ENCODE peak calls at places on chromosome 1, in eight cellular contexts. One of them, this sample, is unnamed.

GRCh38 chr1:27521336-27522147 is 31.6 kb upstream of the WASF2 start:
- ATAC-seq in Panc1: no peak
- ATAC-seq in HCT116: no peak
- ATAC-seq in HepG2: peak
- ATAC-seq in K562: no peak
- ATAC-seq in GM23338: no peak
- ATAC-seq in GM12878: no peak
- ATAC-seq in upper lobe of left lung: no peak
- ATAC-seq in this sample: no peak

GRCh38 chr1:83098791-83099190 is 900.1 kb downstream of the TTLL7 start:
- ATAC-seq in Panc1: no peak
- ATAC-seq in HCT116: no peak
- ATAC-seq in HepG2: no peak
- ATAC-seq in K562: no peak
- ATAC-seq in GM23338: no peak
- ATAC-seq in GM12878: no peak
- ATAC-seq in upper lobe of left lung: no peak
- ATAC-seq in this sample: no peak

GRCh38 chr1:26409191-26409751 is 1.3 kb upstream of the LIN28A start:
- ATAC-seq in Panc1: peak
- ATAC-seq in HCT116: peak
- ATAC-seq in HepG2: peak
- ATAC-seq in K562: peak
- ATAC-seq in GM23338: peak
- ATAC-seq in GM12878: no peak
- ATAC-seq in upper lobe of left lung: no peak
- ATAC-seq in this sample: no peak

GRCh38 chr1:114251573-114251939 is 97.9 kb upstream of the SYT6 start:
- ATAC-seq in Panc1: no peak
- ATAC-seq in HCT116: no peak
- ATAC-seq in HepG2: no peak
- ATAC-seq in K562: no peak
- ATAC-seq in GM23338: no peak
- ATAC-seq in GM12878: no peak
- ATAC-seq in upper lobe of left lung: no peak
- ATAC-seq in this sample: no peak

GRCh38 chr1:92210701-92211100 is 7.0 kb upstream of the C1orf146 start:
- ATAC-seq in Panc1: no peak
- ATAC-seq in HCT116: no peak
- ATAC-seq in HepG2: no peak
- ATAC-seq in K562: no peak
- ATAC-seq in GM23338: no peak
- ATAC-seq in GM12878: no peak
- ATAC-seq in upper lobe of left lung: no peak
- ATAC-seq in this sample: no peak

GRCh38 chr1:208007938-208008342 is 97.0 kb upstream of the CD34 start:
- ATAC-seq in Panc1: no peak
- ATAC-seq in HCT116: no peak
- ATAC-seq in HepG2: no peak
- ATAC-seq in K562: no peak
- ATAC-seq in GM23338: no peak
- ATAC-seq in GM12878: no peak
- ATAC-seq in upper lobe of left lung: no peak
- ATAC-seq in this sample: peak

GRCh38 chr1:77718181-77718580 is 35.7 kb upstream of the ZZZ3 start:
- ATAC-seq in Panc1: no peak
- ATAC-seq in HCT116: no peak
- ATAC-seq in HepG2: no peak
- ATAC-seq in K562: no peak
- ATAC-seq in GM23338: no peak
- ATAC-seq in GM12878: no peak
- ATAC-seq in upper lobe of left lung: no peak
- ATAC-seq in this sample: no peak

GRCh38 chr1:183550915-183551314 is 39.3 kb downstream of the NCF2 start:
- ATAC-seq in Panc1: no peak
- ATAC-seq in HCT116: no peak
- ATAC-seq in HepG2: no peak
- ATAC-seq in K562: no peak
- ATAC-seq in GM23338: no peak
- ATAC-seq in GM12878: no peak
- ATAC-seq in upper lobe of left lung: no peak
- ATAC-seq in this sample: no peak

GRCh38 chr1:163085041-163085903 is 16.1 kb downstream of the RGS4 start:
- ATAC-seq in Panc1: no peak
- ATAC-seq in HCT116: no peak
- ATAC-seq in HepG2: no peak
- ATAC-seq in K562: no peak
- ATAC-seq in GM23338: no peak
- ATAC-seq in GM12878: no peak
- ATAC-seq in upper lobe of left lung: no peak
- ATAC-seq in this sample: peak

GRCh38 chr1:181015258-181015630 is 7.4 kb downstream of the STX6 start:
- ATAC-seq in Panc1: no peak
- ATAC-seq in HCT116: no peak
- ATAC-seq in HepG2: no peak
- ATAC-seq in K562: no peak
- ATAC-seq in GM23338: no peak
- ATAC-seq in GM12878: peak
- ATAC-seq in upper lobe of left lung: no peak
- ATAC-seq in this sample: no peak

GRCh38 chr1:214272964-214273533 is 7.9 kb upstream of the SMYD2 start:
- ATAC-seq in Panc1: no peak
- ATAC-seq in HCT116: no peak
- ATAC-seq in HepG2: no peak
- ATAC-seq in K562: no peak
- ATAC-seq in GM23338: no peak
- ATAC-seq in GM12878: peak
- ATAC-seq in upper lobe of left lung: no peak
- ATAC-seq in this sample: no peak

GRCh38 chr1:220906561-220907334 is 27.5 kb downstream of the HLX start:
- ATAC-seq in Panc1: no peak
- ATAC-seq in HCT116: no peak
- ATAC-seq in HepG2: peak
- ATAC-seq in K562: no peak
- ATAC-seq in GM23338: no peak
- ATAC-seq in GM12878: no peak
- ATAC-seq in upper lobe of left lung: peak
- ATAC-seq in this sample: no peak

GRCh38 chr1:234955107-234955731 is 173.4 kb downstream of the TOMM20 start:
- ATAC-seq in Panc1: no peak
- ATAC-seq in HCT116: no peak
- ATAC-seq in HepG2: peak
- ATAC-seq in K562: peak
- ATAC-seq in GM23338: no peak
- ATAC-seq in GM12878: peak
- ATAC-seq in upper lobe of left lung: peak
- ATAC-seq in this sample: peak

GRCh38 chr1:178869114-178869697 is 1.7 kb downstream of the ANGPTL1 start:
- ATAC-seq in Panc1: no peak
- ATAC-seq in HCT116: no peak
- ATAC-seq in HepG2: no peak
- ATAC-seq in K562: no peak
- ATAC-seq in GM23338: peak
- ATAC-seq in GM12878: no peak
- ATAC-seq in upper lobe of left lung: no peak
- ATAC-seq in this sample: peak

GRCh38 chr1:184827600-184828368 is 73.1 kb upstream of the EDEM3 start:
- ATAC-seq in Panc1: peak
- ATAC-seq in HCT116: peak
- ATAC-seq in HepG2: no peak
- ATAC-seq in K562: peak
- ATAC-seq in GM23338: peak
- ATAC-seq in GM12878: no peak
- ATAC-seq in upper lobe of left lung: no peak
- ATAC-seq in this sample: peak

GRCh38 chr1:18928985-18929384 is 26.6 kb upstream of the ALDH4A1 start:
- ATAC-seq in Panc1: no peak
- ATAC-seq in HCT116: no peak
- ATAC-seq in HepG2: no peak
- ATAC-seq in K562: no peak
- ATAC-seq in GM23338: no peak
- ATAC-seq in GM12878: no peak
- ATAC-seq in upper lobe of left lung: no peak
- ATAC-seq in this sample: no peak
- H3K27ac ChIP-seq in Panc1: peak
- H3K27ac ChIP-seq in HCT116: no peak
- H3K27ac ChIP-seq in HepG2: no peak
- H3K27ac ChIP-seq in K562: no peak
- H3K27ac ChIP-seq in GM23338: no peak
- H3K27ac ChIP-seq in GM12878: no peak
- H3K27ac ChIP-seq in upper lobe of left lung: no peak
- H3K27ac ChIP-seq in this sample: no peak

GRCh38 chr1:230976360-230976759 is 2.3 kb downstream of the TTC13 start:
- ATAC-seq in Panc1: no peak
- ATAC-seq in HCT116: no peak
- ATAC-seq in HepG2: no peak
- ATAC-seq in K562: no peak
- ATAC-seq in GM23338: no peak
- ATAC-seq in GM12878: no peak
- ATAC-seq in upper lobe of left lung: no peak
- ATAC-seq in this sample: no peak

GRCh38 chr1:230976825-230977747 is 1.6 kb downstream of the TTC13 start:
- ATAC-seq in Panc1: no peak
- ATAC-seq in HCT116: no peak
- ATAC-seq in HepG2: no peak
- ATAC-seq in K562: no peak
- ATAC-seq in GM23338: no peak
- ATAC-seq in GM12878: no peak
- ATAC-seq in upper lobe of left lung: no peak
- ATAC-seq in this sample: no peak

GRCh38 chr1:230978491-230979388 is at the start of the genes ARV1 and TTC13:
- ATAC-seq in Panc1: peak
- ATAC-seq in HCT116: peak
- ATAC-seq in HepG2: peak
- ATAC-seq in K562: peak
- ATAC-seq in GM23338: peak
- ATAC-seq in GM12878: peak
- ATAC-seq in upper lobe of left lung: peak
- ATAC-seq in this sample: peak

GRCh38 chr1:230979389-230979716 is 459 bp downstream of the ARV1 start:
- ATAC-seq in Panc1: no peak
- ATAC-seq in HCT116: no peak
- ATAC-seq in HepG2: no peak
- ATAC-seq in K562: no peak
- ATAC-seq in GM23338: no peak
- ATAC-seq in GM12878: no peak
- ATAC-seq in upper lobe of left lung: no peak
- ATAC-seq in this sample: no peak

DNA sequence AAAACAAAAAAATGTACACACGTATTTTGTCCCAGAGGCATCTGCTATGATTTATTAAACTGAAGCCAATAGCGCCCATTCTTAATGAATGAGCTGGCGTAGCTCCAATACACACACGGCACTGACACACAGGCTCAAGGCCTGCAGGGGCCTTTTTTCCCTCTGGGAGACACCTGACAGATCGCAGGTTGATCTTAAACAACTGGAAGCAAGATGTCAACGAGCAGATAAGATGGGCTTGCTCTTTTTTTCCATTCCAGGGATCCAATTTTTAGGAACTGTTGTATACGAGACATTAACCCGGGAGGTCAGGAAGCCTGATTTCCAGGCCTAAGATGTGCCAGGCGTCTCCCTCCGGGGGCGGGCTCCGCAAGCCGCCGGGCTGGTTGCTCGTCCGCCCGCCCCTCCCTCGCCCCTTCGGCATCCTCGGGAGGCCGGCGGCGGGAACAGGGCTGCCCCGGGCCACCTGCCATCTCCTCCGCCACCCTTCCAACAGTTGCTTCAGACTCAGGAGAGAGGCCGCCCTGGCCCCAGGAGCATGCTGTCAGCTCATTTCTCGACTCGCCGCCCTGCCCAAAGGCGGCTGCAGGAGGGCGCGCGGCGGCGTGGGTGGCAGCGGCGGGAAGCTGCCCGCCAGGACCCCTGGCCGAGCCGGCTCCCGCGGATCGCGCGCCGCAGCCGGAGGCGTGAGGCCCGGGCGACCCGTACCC is 725 bp downstream of the TTC13 start:
- ATAC-seq in Panc1: peak
- ATAC-seq in HCT116: peak
- ATAC-seq in HepG2: peak
- ATAC-seq in K562: peak
- ATAC-seq in GM23338: peak
- ATAC-seq in GM12878: no peak
- ATAC-seq in upper lobe of left lung: no peak
- ATAC-seq in this sample: no peak
- TF ChIP-seq POLR2AphosphoS5 in Panc1: no peak
- TF ChIP-seq POLR2AphosphoS5 in HCT116: no peak
- TF ChIP-seq POLR2AphosphoS5 in HepG2: no peak
- TF ChIP-seq POLR2AphosphoS5 in K562: no peak
- TF ChIP-seq POLR2AphosphoS5 in GM23338: no peak
- TF ChIP-seq POLR2AphosphoS5 in GM12878: no peak
- TF ChIP-seq POLR2AphosphoS5 in upper lobe of left lung: no peak
- TF ChIP-seq POLR2AphosphoS5 in this sample: no peak

GRCh38 chr1:156097499-156098178 is 15.4 kb upstream of the MEX3A start:
- ATAC-seq in Panc1: no peak
- ATAC-seq in HCT116: no peak
- ATAC-seq in HepG2: no peak
- ATAC-seq in K562: no peak
- ATAC-seq in GM23338: no peak
- ATAC-seq in GM12878: peak
- ATAC-seq in upper lobe of left lung: no peak
- ATAC-seq in this sample: no peak

GRCh38 chr1:156098782-156099181 is 15.7 kb upstream of the LMNA start:
- ATAC-seq in Panc1: no peak
- ATAC-seq in HCT116: no peak
- ATAC-seq in HepG2: no peak
- ATAC-seq in K562: no peak
- ATAC-seq in GM23338: no peak
- ATAC-seq in GM12878: no peak
- ATAC-seq in upper lobe of left lung: no peak
- ATAC-seq in this sample: no peak

GRCh38 chr1:156099282-156099681 is 15.2 kb upstream of the LMNA start:
- ATAC-seq in Panc1: no peak
- ATAC-seq in HCT116: no peak
- ATAC-seq in HepG2: no peak
- ATAC-seq in K562: no peak
- ATAC-seq in GM23338: no peak
- ATAC-seq in GM12878: no peak
- ATAC-seq in upper lobe of left lung: no peak
- ATAC-seq in this sample: no peak

GRCh38 chr1:156095906-156096508 is 13.7 kb upstream of the MEX3A start:
- ATAC-seq in Panc1: no peak
- ATAC-seq in HCT116: peak
- ATAC-seq in HepG2: no peak
- ATAC-seq in K562: no peak
- ATAC-seq in GM23338: peak
- ATAC-seq in GM12878: peak
- ATAC-seq in upper lobe of left lung: no peak
- ATAC-seq in this sample: peak

GRCh38 chr1:156096640-156097391 is 14.6 kb upstream of the MEX3A start:
- ATAC-seq in Panc1: peak
- ATAC-seq in HCT116: peak
- ATAC-seq in HepG2: peak
- ATAC-seq in K562: peak
- ATAC-seq in GM23338: peak
- ATAC-seq in GM12878: peak
- ATAC-seq in upper lobe of left lung: peak
- ATAC-seq in this sample: peak
- H3K27ac ChIP-seq in Panc1: peak
- H3K27ac ChIP-seq in HCT116: peak
- H3K27ac ChIP-seq in HepG2: no peak
- H3K27ac ChIP-seq in K562: no peak
- H3K27ac ChIP-seq in GM23338: peak
- H3K27ac ChIP-seq in GM12878: peak
- H3K27ac ChIP-seq in upper lobe of left lung: peak
- H3K27ac ChIP-seq in this sample: peak

GRCh38 chr1:201480231-201481003 is 11.4 kb upstream of the PHLDA3 start:
- ATAC-seq in Panc1: peak
- ATAC-seq in HCT116: peak
- ATAC-seq in HepG2: peak
- ATAC-seq in K562: peak
- ATAC-seq in GM23338: peak
- ATAC-seq in GM12878: peak
- ATAC-seq in upper lobe of left lung: peak
- ATAC-seq in this sample: peak
- TF ChIP-seq POLR2AphosphoS5 in Panc1: no peak
- TF ChIP-seq POLR2AphosphoS5 in HCT116: peak
- TF ChIP-seq POLR2AphosphoS5 in HepG2: no peak
- TF ChIP-seq POLR2AphosphoS5 in K562: peak
- TF ChIP-seq POLR2AphosphoS5 in GM23338: peak
- TF ChIP-seq POLR2AphosphoS5 in GM12878: no peak
- TF ChIP-seq POLR2AphosphoS5 in upper lobe of left lung: no peak
- TF ChIP-seq POLR2AphosphoS5 in this sample: no peak

This sample was measured in gastroesophageal sphincter.